ENCODE peak calls at places on chromosomes 5 and 9, in eight cellular contexts. M is transverse colon, I is HepG2, Y is ovary, F is A549, K is esophagus muscularis mucosa, A is K562, V is sigmoid colon. O is an unnamed sample.
A peak's percentile ranks its signal among the peaks of the same experiment; 100 is the strongest.

GRCh38 chr5:96565843-96566242 is 96.3 kb upstream of the CAST start:
- DNase-seq in F (peak; percentile 21), Y (no peak), I (no peak), V (no peak), A (peak; percentile 16), M (no peak), K (no peak), O (no peak)

GRCh38 chr9:20570086-20570485 is 52.2 kb downstream of the MLLT3 start:
- DNase-seq in Y (no peak), V (no peak), I (no peak), K (no peak), M (no peak), A (no peak), F (no peak), O (no peak)

GRCh38 chr9:134531251-134531970 is 110.2 kb upstream of the COL5A1 start:
- DNase-seq in F (no peak), K (no peak), Y (no peak), A (no peak), M (no peak), I (no peak), V (no peak), O (peak; percentile 9)

GRCh38 chr5:43602818-43603534 is at the start of gene NNT:
- DNase-seq in F (peak; percentile 40), I (peak; percentile 61), V (peak; percentile 87), K (no peak), Y (peak; percentile 75), M (peak; percentile 84), A (peak; percentile 86), O (peak; percentile 56)

GRCh38 chr9:93098236-93098946 is 2.4 kb downstream of the CARD19 start:
- DNase-seq in M (peak; percentile 82), Y (peak; percentile 91), A (peak; percentile 58), K (peak; percentile 96), I (peak; percentile 68), V (peak; percentile 97), F (peak; percentile 96), O (peak; percentile 65)

GRCh38 chr5:96569770-96570169 is 92.4 kb upstream of the CAST start:
- DNase-seq in K (no peak), I (no peak), M (no peak), F (no peak), Y (no peak), A (no peak), V (no peak), O (no peak)

GRCh38 chr5:135455876-135456237 is 3.7 kb upstream of the TIFAB start:
- DNase-seq in F (no peak), Y (no peak), I (no peak), V (peak; percentile 46), A (no peak), K (no peak), M (no peak), O (no peak)

GRCh38 chr5:109146611-109147010 is 263.2 kb downstream of the PJA2 start:
- DNase-seq in V (no peak), A (no peak), Y (no peak), F (no peak), I (no peak), K (no peak), M (no peak), O (no peak)

GRCh38 chr9:113566712-113567071 is 103.2 kb downstream of the RGS3 start:
- DNase-seq in V (peak; percentile 73), I (no peak), K (no peak), Y (no peak), F (no peak), M (no peak), A (no peak), O (no peak)

GRCh38 chr9:17462869-17463464 is 115.9 kb upstream of the SH3GL2 start:
- DNase-seq in V (no peak), Y (peak; percentile 9), A (peak; percentile 48), I (peak; percentile 31), F (peak; percentile 7), M (peak; percentile 14), K (no peak), O (peak; percentile 69)

GRCh38 chr5:171429543-171429910 is 10.1 kb downstream of the FGF18 start:
- DNase-seq in Y (no peak), K (no peak), I (no peak), V (peak; percentile 56), M (no peak), F (no peak), A (no peak), O (peak; percentile 10)

DNA sequence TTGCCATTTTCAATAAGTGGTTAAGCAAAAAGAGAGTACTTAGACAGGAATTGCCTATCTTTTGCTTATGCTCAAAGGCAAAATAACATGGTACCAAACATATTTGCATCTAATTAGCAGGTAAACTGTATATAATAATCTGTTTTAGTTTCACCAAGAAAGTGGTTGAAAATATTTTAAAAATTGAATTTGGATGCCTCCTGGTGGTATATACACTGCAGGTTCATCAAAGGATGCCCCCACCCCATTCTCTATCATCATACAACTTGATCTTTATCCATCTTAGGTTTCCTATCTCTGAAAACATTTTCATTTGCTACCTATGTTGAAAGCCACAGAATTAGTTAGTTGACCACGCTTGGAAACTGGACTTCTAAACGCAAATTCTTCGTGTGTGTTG is 47.0 kb upstream of the MROH2B start:
- DNase-seq in M (no peak), A (no peak), V (no peak), I (no peak), F (no peak), Y (no peak), K (no peak), O (no peak)
- TF ChIP-seq EP300 in M (no peak), A (no peak), V (no peak), I (no peak), F (no peak), Y (no peak), K (no peak), O (no peak)

GRCh38 chr9:133089271-133089671 is 27.5 kb downstream of the CEL start:
- DNase-seq in Y (no peak), F (no peak), V (no peak), K (no peak), I (no peak), A (peak; percentile 59), M (no peak), O (no peak)
- TF ChIP-seq POLR2A in Y (no peak), F (no peak), V (no peak), K (no peak), I (no peak), A (no peak), M (no peak), O (no peak)

GRCh38 chr5:84821924-84822323 is 437.2 kb upstream of the EDIL3 start:
- DNase-seq in V (no peak), Y (no peak), K (no peak), F (no peak), I (no peak), A (no peak), M (no peak), O (no peak)

GRCh38 chr5:84816160-84816559 is 431.5 kb upstream of the EDIL3 start:
- DNase-seq in V (no peak), Y (no peak), I (no peak), A (no peak), F (no peak), M (no peak), K (no peak), O (no peak)

GRCh38 chr5:84817953-84818352 is 433.3 kb upstream of the EDIL3 start:
- DNase-seq in I (no peak), Y (no peak), M (no peak), K (no peak), V (no peak), A (no peak), F (no peak), O (no peak)

DNA sequence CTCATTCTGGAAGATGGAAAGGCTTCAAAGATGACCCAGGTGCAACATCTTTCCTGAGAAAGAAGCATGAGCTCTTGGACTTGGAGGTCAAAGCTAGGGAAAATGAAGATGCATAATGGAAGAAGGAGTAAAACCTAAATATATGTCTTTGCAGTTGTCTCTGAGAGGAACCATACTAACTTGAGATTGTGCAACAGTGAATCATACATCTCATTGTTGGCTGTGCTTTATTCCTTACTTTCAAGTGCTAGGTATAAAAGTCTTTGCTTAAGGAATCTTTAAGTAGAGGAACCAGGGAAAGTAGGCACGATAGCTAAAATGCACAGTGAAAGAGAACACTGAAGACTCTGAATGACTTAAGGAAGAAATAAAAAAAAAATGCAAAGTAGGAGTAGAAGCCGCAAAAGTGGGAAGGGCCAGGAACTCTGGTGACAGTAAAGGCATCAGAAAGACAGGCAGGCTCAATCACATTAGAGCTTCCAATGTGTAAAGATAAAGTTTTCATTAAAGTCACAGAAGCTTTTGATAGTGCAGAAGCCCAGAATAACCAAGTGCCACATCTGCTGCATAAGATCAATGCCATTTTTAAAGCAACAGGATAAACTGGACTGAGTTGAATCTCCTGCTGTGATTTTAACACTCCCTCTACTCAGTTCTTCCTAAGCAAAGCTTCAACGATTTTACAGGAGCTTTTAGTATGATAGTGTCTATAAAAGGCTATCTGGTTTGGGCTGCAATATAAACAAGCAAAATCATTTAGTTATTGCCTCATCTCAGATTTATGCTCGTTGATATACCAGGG is 432.3 kb upstream of the EDIL3 start:
- DNase-seq in A (no peak), K (no peak), Y (no peak), I (no peak), V (no peak), F (no peak), M (no peak), O (no peak)
- TF ChIP-seq EP300 in A (no peak), K (no peak), Y (no peak), I (no peak), V (no peak), F (no peak), M (no peak), O (no peak)

GRCh38 chr5:103327893-103328292 is 69.3 kb downstream of the MACIR start:
- DNase-seq in A (no peak), K (no peak), M (no peak), V (no peak), Y (no peak), I (no peak), F (no peak), O (no peak)
- TF ChIP-seq POLR2A in A (no peak), K (no peak), M (no peak), V (no peak), Y (no peak), I (no peak), F (no peak), O (no peak)

GRCh38 chr5:105581988-105582690 is 2019.5 kb upstream of the NUDT12 start:
- DNase-seq in M (no peak), I (no peak), V (no peak), Y (no peak), F (no peak), K (no peak), A (no peak), O (no peak)
- TF ChIP-seq EP300 in M (no peak), I (no peak), V (no peak), Y (no peak), F (no peak), K (no peak), A (no peak), O (no peak)

O was measured in tibial nerve.